ENCODE peak calls at places on chromosome 14, in seven cellular contexts. G is astrocyte of the cerebellum; S is dorsolateral prefrontal cortex; D is CD4-positive, alpha-beta T cell; O is fibroblast of mammary gland; Z is heart left ventricle; N is uterus. M is an unnamed sample.

GRCh38 chr14:65042731-65043372 is 56.2 kb downstream of the FNTB start:
- DNase-seq in G (no peak), S (no peak), D (no peak), O (no peak), Z (no peak), N (no peak), M (no peak)

GRCh38 chr14:89288114-89288513 is 128.9 kb downstream of the FOXN3 start:
- DNase-seq in G (no peak), S (no peak), D (no peak), O (no peak), Z (no peak), N (no peak), M (no peak)

GRCh38 chr14:42629553-42629952 is 1022.9 kb downstream of the LRFN5 start:
- DNase-seq in G (no peak), S (no peak), D (no peak), O (no peak), Z (no peak), N (no peak), M (no peak)

GRCh38 chr14:68113328-68113930 is 293.9 kb downstream of the RAD51B start:
- DNase-seq in G (no peak), S (no peak), D (no peak), O (no peak), Z (no peak), N (no peak), M (no peak)

GRCh38 chr14:105474478-105475268 is at the start of gene CRIP2:
- DNase-seq in G (no peak), S (no peak), D (peak; percentile 65), O (no peak), Z (peak; percentile 82), N (no peak), M (no peak)

GRCh38 chr14:73397810-73398209 is 60.5 kb downstream of the NUMB start:
- DNase-seq in G (no peak), S (no peak), D (no peak), O (no peak), Z (no peak), N (no peak), M (no peak)

GRCh38 chr14:57031474-57031873 is 221.2 kb upstream of the OTX2 start:
- DNase-seq in G (no peak), S (no peak), D (no peak), O (no peak), Z (no peak), N (no peak), M (no peak)

GRCh38 chr14:55071870-55072640 is 20.6 kb downstream of the MAPK1IP1L start:
- DNase-seq in G (peak; percentile 91), S (no peak), D (peak; percentile 8), O (peak; percentile 92), Z (peak; percentile 72), N (no peak), M (peak; percentile 95)

GRCh38 chr14:41699506-41699905 is 92.8 kb downstream of the LRFN5 start:
- DNase-seq in G (no peak), S (no peak), D (no peak), O (no peak), Z (no peak), N (no peak), M (no peak)

GRCh38 chr14:73710737-73711136 is 3.4 kb downstream of the PNMA1 start:
- DNase-seq in G (no peak), S (no peak), D (no peak), O (no peak), Z (no peak), N (no peak), M (no peak)

GRCh38 chr14:100838493-100839440 is 12.8 kb downstream of the MEG3 start:
- DNase-seq in G (no peak), S (no peak), D (no peak), O (peak; percentile 73), Z (no peak), N (no peak), M (no peak)

GRCh38 chr14:94971750-94972149 is 185.6 kb downstream of the DICER1 start:
- DNase-seq in G (peak; percentile 12), S (no peak), D (no peak), O (peak; percentile 47), Z (peak; percentile 37), N (peak; percentile 50), M (no peak)

GRCh38 chr14:100747021-100747586 is 20.4 kb downstream of the DLK1 start:
- DNase-seq in G (peak; percentile 90), S (no peak), D (no peak), O (peak; percentile 99), Z (no peak), N (peak; percentile 32), M (peak; percentile 98)

GRCh38 chr14:50954811-50955372 is 10.6 kb upstream of the PYGL start:
- DNase-seq in G (peak; percentile 57), S (no peak), D (no peak), O (peak; percentile 81), Z (no peak), N (no peak), M (no peak)

GRCh38 chr14:65824285-65824977 is 411.9 kb downstream of the FUT8 start:
- DNase-seq in G (peak; percentile 49), S (no peak), D (peak; percentile 41), O (peak; percentile 74), Z (no peak), N (peak; percentile 35), M (no peak)

GRCh38 chr14:69664865-69665526 is 53.6 kb downstream of the SUSD6 start:
- DNase-seq in G (no peak), S (no peak), D (no peak), O (no peak), Z (peak; percentile 61), N (no peak), M (no peak)

GRCh38 chr14:72974661-72975060 is 48.4 kb downstream of the DCAF4 start:
- DNase-seq in G (no peak), S (no peak), D (no peak), O (no peak), Z (no peak), N (no peak), M (no peak)

GRCh38 chr14:52950410-52950897 is 396 bp downstream of the FERMT2 start:
- DNase-seq in G (no peak), S (peak; percentile 36), D (no peak), O (peak; percentile 44), Z (peak; percentile 76), N (peak; percentile 72), M (no peak)
- TF ChIP-seq CTCF in G (no peak), S (no peak), D (no peak), O (no peak), Z (no peak), N (no peak), M (no peak)

DNA sequence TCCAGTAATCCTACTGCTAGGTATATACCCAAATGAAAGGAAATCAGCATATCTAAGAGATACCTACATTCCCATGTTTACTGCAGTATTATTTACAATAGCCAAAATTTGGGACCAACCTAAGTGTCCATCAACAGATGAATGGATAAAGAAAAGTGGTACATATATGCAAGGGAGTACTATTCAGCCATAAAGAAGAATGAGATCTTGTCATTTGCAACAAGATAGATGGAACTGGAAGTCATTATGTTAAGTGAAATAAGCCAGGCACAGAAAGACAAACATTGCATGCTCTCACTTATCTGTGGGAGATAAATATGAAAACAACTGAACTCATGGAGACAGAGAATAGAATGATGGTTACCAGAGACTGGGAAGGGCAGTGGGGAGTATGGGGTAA is 109.5 kb downstream of the INSM2 start:
- DNase-seq in G (no peak), S (no peak), D (no peak), O (no peak), Z (no peak), N (no peak), M (no peak)
- TF ChIP-seq CTCF in G (no peak), S (no peak), D (no peak), O (no peak), Z (no peak), N (no peak), M (no peak)

GRCh38 chr14:37623971-37624370 is 28.5 kb downstream of the TTC6 start:
- DNase-seq in G (no peak), S (no peak), D (no peak), O (no peak), Z (no peak), N (no peak), M (peak; percentile 7)

GRCh38 chr14:37623552-37623951 is 28.1 kb downstream of the TTC6 start:
- DNase-seq in G (peak; percentile 50), S (no peak), D (no peak), O (peak; percentile 91), Z (no peak), N (no peak), M (peak; percentile 61)

GRCh38 chr14:37625597-37626595 is 30.5 kb downstream of the TTC6 start:
- DNase-seq in G (no peak), S (no peak), D (no peak), O (no peak), Z (no peak), N (no peak), M (no peak)

GRCh38 chr14:37620856-37621255 is 25.4 kb downstream of the TTC6 start:
- DNase-seq in G (no peak), S (no peak), D (no peak), O (no peak), Z (no peak), N (no peak), M (no peak)

DNA sequence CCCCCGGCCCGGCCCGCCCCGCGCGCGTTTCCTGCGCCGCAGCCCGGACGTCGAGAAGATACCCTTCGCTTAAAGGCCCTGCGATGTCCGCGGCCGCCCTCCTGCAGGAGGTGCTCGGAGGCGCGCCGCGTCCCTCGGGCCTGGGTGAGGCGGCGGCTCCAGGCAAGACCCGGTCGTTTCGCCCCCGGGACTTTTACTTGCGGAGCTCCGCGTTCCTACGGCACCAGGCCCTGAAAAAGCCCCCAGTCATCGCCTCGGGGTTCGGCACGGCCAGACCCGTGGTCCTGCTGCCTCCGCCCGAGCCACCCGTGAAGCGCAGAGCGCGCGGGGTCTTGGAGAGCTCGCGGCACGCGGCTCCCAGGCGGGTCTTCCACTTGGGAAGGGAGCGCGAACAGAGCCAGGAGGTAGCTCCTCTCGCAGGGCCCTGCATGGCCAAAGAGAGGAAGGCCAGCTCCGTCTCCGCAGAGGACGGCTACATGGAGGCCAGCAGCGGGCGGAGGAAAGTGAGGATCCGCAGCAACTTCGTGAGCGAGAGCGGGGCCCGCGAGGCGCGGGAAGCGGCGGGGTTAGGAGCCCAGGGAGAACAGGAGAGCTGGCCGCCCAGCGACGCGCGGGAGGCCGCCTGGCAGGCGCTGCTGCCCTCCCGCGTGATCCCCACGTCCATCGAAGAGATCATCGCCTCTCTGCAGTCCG is 26.9 kb downstream of the TTC6 start:
- DNase-seq in G (no peak), S (no peak), D (no peak), O (peak; percentile 20), Z (no peak), N (no peak), M (no peak)
- TF ChIP-seq CTCF in G (no peak), S (no peak), D (no peak), O (no peak), Z (no peak), N (no peak), M (no peak)

GRCh38 chr14:103084021-103084919 is at the start of gene LBHD2:
- DNase-seq in G (no peak), S (no peak), D (no peak), O (no peak), Z (peak; percentile 24), N (no peak), M (no peak)

GRCh38 chr14:103087343-103087835 is 3.4 kb downstream of the LBHD2 start:
- DNase-seq in G (no peak), S (no peak), D (no peak), O (no peak), Z (no peak), N (no peak), M (no peak)

GRCh38 chr14:103086771-103087342 is 2.8 kb downstream of the LBHD2 start:
- DNase-seq in G (no peak), S (no peak), D (no peak), O (no peak), Z (no peak), N (no peak), M (no peak)

GRCh38 chr14:103081951-103082350 is 2.1 kb upstream of the LBHD2 start:
- DNase-seq in G (no peak), S (no peak), D (no peak), O (no peak), Z (no peak), N (no peak), M (no peak)

GRCh38 chr14:103085106-103086091 is 1.4 kb downstream of the LBHD2 start:
- DNase-seq in G (no peak), S (no peak), D (no peak), O (no peak), Z (peak; percentile 15), N (no peak), M (no peak)
- TF ChIP-seq CTCF in G (peak; percentile 31), S (no peak), D (no peak), O (peak; percentile 18), Z (no peak), N (no peak), M (peak; percentile 39)